ENCODE peak calls at places on chromosomes 2 and 18, in eight cellular contexts. Y is KBM-7, L is HS-5, J is ovary, V is posterior cingulate gyrus, I is A673, E is mesothelial cell of epicardium, B is posterior vena cava. X is an unnamed sample.

GRCh38 chr18:9700261-9700796 is 7.8 kb upstream of the RAB31 start:
- DNase-seq in J (no peak), V (no peak), B (no peak), I (peak), Y (peak), E (no peak), L (no peak), X (peak)

GRCh38 chr18:58525517-58525916 is 103.4 kb downstream of the ALPK2 start:
- DNase-seq in Y (no peak), L (no peak), E (no peak), B (no peak), I (no peak), V (no peak), J (no peak), X (no peak)

GRCh38 chr2:71608441-71608840 is 155.1 kb downstream of the DYSF start:
- DNase-seq in I (no peak), V (peak), B (peak), L (no peak), E (peak), J (peak), Y (no peak), X (no peak)

GRCh38 chr2:167192833-167193232 is 304.6 kb downstream of the XIRP2 start:
- DNase-seq in I (no peak), B (no peak), J (no peak), V (no peak), Y (no peak), E (no peak), L (peak), X (no peak)

GRCh38 chr2:159094173-159094737 is 125.8 kb downstream of the TANC1 start:
- DNase-seq in Y (no peak), I (no peak), V (no peak), B (peak), J (peak), E (no peak), L (no peak), X (peak)

GRCh38 chr18:35231052-35231451 is 9.8 kb upstream of the ZNF397 start:
- DNase-seq in I (peak), V (peak), L (peak), B (peak), E (peak), J (peak), Y (peak), X (peak)

GRCh38 chr2:62643100-62643471 is 62.4 kb upstream of the EHBP1 start:
- DNase-seq in V (no peak), I (no peak), B (no peak), J (no peak), L (no peak), E (no peak), Y (no peak), X (no peak)

GRCh38 chr2:231634412-231634811 is 41.7 kb downstream of the TEX44 start:
- DNase-seq in B (no peak), L (no peak), V (no peak), E (no peak), J (no peak), Y (no peak), I (no peak), X (no peak)

GRCh38 chr2:135899567-135899966 is 23.3 kb upstream of the MCM6 start:
- DNase-seq in J (no peak), V (no peak), L (no peak), B (no peak), I (no peak), E (no peak), Y (no peak), X (no peak)

GRCh38 chr18:3692113-3692621 is 242.2 kb downstream of the TGIF1 start:
- DNase-seq in J (no peak), I (no peak), L (no peak), E (no peak), B (no peak), Y (no peak), V (no peak), X (no peak)

GRCh38 chr2:167335627-167336026 is 447.3 kb downstream of the XIRP2 start:
- DNase-seq in I (peak), Y (no peak), E (no peak), L (peak), B (no peak), V (no peak), J (no peak), X (no peak)

GRCh38 chr2:105432749-105433148 is 33.9 kb upstream of the FHL2 start:
- DNase-seq in L (no peak), E (no peak), I (no peak), B (no peak), J (peak), V (no peak), Y (no peak), X (no peak)

GRCh38 chr2:11144077-11144723 is 11.1 kb upstream of the SLC66A3 start:
- DNase-seq in B (no peak), J (no peak), Y (no peak), E (no peak), L (no peak), V (no peak), I (no peak), X (no peak)

GRCh38 chr2:207767461-207768167 is 2.1 kb downstream of the FZD5 start:
- DNase-seq in V (peak), Y (no peak), J (peak), I (peak), B (peak), E (no peak), L (no peak), X (peak)

GRCh38 chr2:190501702-190502407 is 32.7 kb downstream of the NEMP2 start:
- DNase-seq in I (no peak), B (no peak), J (no peak), V (no peak), Y (no peak), E (no peak), L (no peak), X (no peak)

GRCh38 chr2:54572262-54572635 is 116.1 kb downstream of the SPTBN1 start:
- DNase-seq in V (no peak), Y (peak), I (no peak), J (no peak), L (peak), B (no peak), E (no peak), X (no peak)

GRCh38 chr2:71796174-71796592 is 342.8 kb downstream of the DYSF start:
- DNase-seq in B (no peak), E (no peak), Y (no peak), J (no peak), L (peak), V (no peak), I (no peak), X (no peak)

GRCh38 chr2:219912530-219912929 is 285.1 kb downstream of the SLC4A3 start:
- DNase-seq in I (no peak), E (no peak), B (no peak), L (no peak), V (no peak), Y (no peak), J (peak), X (peak)

GRCh38 chr2:11681722-11682589 is 12.0 kb upstream of the NTSR2 start:
- DNase-seq in J (peak), I (peak), Y (peak), E (no peak), L (no peak), V (peak), B (peak), X (peak)

GRCh38 chr2:119231975-119232665 is 8.5 kb downstream of the STEAP3 start:
- DNase-seq in V (no peak), E (no peak), I (no peak), Y (no peak), B (no peak), J (no peak), L (no peak), X (no peak)

GRCh38 chr2:70851704-70852103 is 16.1 kb upstream of the CD207 start:
- DNase-seq in L (no peak), Y (peak), B (no peak), I (no peak), V (no peak), J (no peak), E (no peak), X (no peak)

GRCh38 chr2:174919886-174920595 is 85.1 kb downstream of the CHN1 start:
- DNase-seq in J (no peak), Y (no peak), V (no peak), L (no peak), I (no peak), E (no peak), B (no peak), X (no peak)

GRCh38 chr2:186862869-186863709 is 14.1 kb upstream of the ZSWIM2 start:
- DNase-seq in V (no peak), J (no peak), B (no peak), I (peak), L (peak), Y (peak), E (no peak), X (no peak)

GRCh38 chr2:74374509-74375205 is 5.5 kb downstream of the DCTN1 start:
- DNase-seq in B (peak), L (no peak), V (peak), E (peak), Y (no peak), I (peak), J (peak), X (peak)

GRCh38 chr2:164678750-164679149 is 57.5 kb upstream of the GRB14 start:
- DNase-seq in J (no peak), V (no peak), L (no peak), B (no peak), Y (no peak), I (no peak), E (no peak), X (no peak)

GRCh38 chr2:231364961-231365810 is 30.3 kb upstream of the B3GNT7 start:
- DNase-seq in J (no peak), I (peak), B (peak), V (peak), E (no peak), Y (peak), L (peak), X (peak)